ENCODE peak calls at places on chromosomes 11 and 22, in ten cellular contexts. U is H54, Z is esophagus muscularis mucosa, C is EH, N is islet precursor cell, W is kidney tubule cell, K is fibroblast of gingiva, B is cardiac fibroblast, G is H7, T is HuH-7. I is an unnamed sample.

GRCh38 chr22:38696606-38697005 is 4.1 kb downstream of the JOSD1 start:
- DNase-seq in U (peak), Z (no peak), C (peak), N (no peak), W (peak), K (peak), B (peak), G (no peak), T (no peak), I (no peak)

GRCh38 chr11:501001-501682 is 5.9 kb downstream of the RNH1 start:
- DNase-seq in U (no peak), Z (no peak), C (no peak), N (peak), W (no peak), K (no peak), B (no peak), G (peak), T (no peak), I (no peak)

GRCh38 chr11:119101367-119101758 is 290 bp downstream of the DPAGT1 start:
- DNase-seq in U (no peak), Z (no peak), C (no peak), N (no peak), W (no peak), K (peak), B (no peak), G (peak), T (peak), I (no peak)

GRCh38 chr11:280762-281485 is 2.7 kb downstream of the NLRP6 start:
- DNase-seq in U (no peak), Z (no peak), C (no peak), N (no peak), W (no peak), K (no peak), B (no peak), G (peak), T (no peak), I (peak)

GRCh38 chr11:60059052-60059451 is 2.6 kb downstream of the MS4A3 start:
- DNase-seq in U (no peak), Z (no peak), C (no peak), N (no peak), W (peak), K (no peak), B (no peak), G (no peak), T (no peak), I (no peak)

GRCh38 chr22:33707581-33707980 is 212.7 kb downstream of the LARGE1 start:
- DNase-seq in U (no peak), Z (no peak), C (no peak), N (no peak), W (no peak), K (no peak), B (no peak), G (no peak), T (no peak), I (no peak)

GRCh38 chr11:84794663-84795443 is 832.3 kb downstream of the DLG2 start:
- DNase-seq in U (no peak), Z (no peak), C (no peak), N (no peak), W (no peak), K (no peak), B (no peak), G (no peak), T (no peak), I (no peak)

GRCh38 chr11:11588890-11589289 is 32.9 kb downstream of the GALNT18 start:
- DNase-seq in U (no peak), Z (peak), C (no peak), N (peak), W (no peak), K (no peak), B (no peak), G (no peak), T (no peak), I (no peak)

GRCh38 chr11:48107188-48107704 is 109.4 kb upstream of the OR4B1 start:
- DNase-seq in U (peak), Z (peak), C (peak), N (peak), W (peak), K (no peak), B (peak), G (no peak), T (no peak), I (no peak)

GRCh38 chr11:48148749-48149148 is 67.9 kb upstream of the OR4B1 start:
- DNase-seq in U (no peak), Z (no peak), C (no peak), N (no peak), W (peak), K (no peak), B (peak), G (no peak), T (no peak), I (no peak)

GRCh38 chr22:46079861-46080821 is 70.2 kb upstream of the PPARA start:
- DNase-seq in U (no peak), Z (no peak), C (peak), N (no peak), W (peak), K (peak), B (peak), G (no peak), T (no peak), I (peak)

GRCh38 chr22:35299717-35300497 is at the start of gene TOM1:
- DNase-seq in U (peak), Z (peak), C (peak), N (peak), W (peak), K (peak), B (peak), G (peak), T (peak), I (peak)

GRCh38 chr11:11968511-11969280 is 39.7 kb downstream of the DKK3 start:
- DNase-seq in U (no peak), Z (peak), C (peak), N (peak), W (no peak), K (peak), B (no peak), G (peak), T (no peak), I (no peak)

GRCh38 chr22:44407404-44408226 is 90.4 kb downstream of the RTL6 start:
- DNase-seq in U (no peak), Z (no peak), C (no peak), N (peak), W (no peak), K (no peak), B (no peak), G (peak), T (no peak), I (no peak)

GRCh38 chr11:119389611-119390254 is 8.2 kb upstream of the USP2 start:
- DNase-seq in U (no peak), Z (no peak), C (no peak), N (no peak), W (no peak), K (no peak), B (no peak), G (peak), T (no peak), I (no peak)

GRCh38 chr11:2896047-2896446 is 10.5 kb upstream of the CDKN1C start:
- DNase-seq in U (no peak), Z (no peak), C (no peak), N (no peak), W (no peak), K (no peak), B (no peak), G (no peak), T (no peak), I (no peak)

GRCh38 chr22:29581799-29582198 is 886 bp upstream of the NIPSNAP1 start:
- DNase-seq in U (no peak), Z (no peak), C (no peak), N (no peak), W (no peak), K (no peak), B (no peak), G (no peak), T (no peak), I (no peak)

GRCh38 chr11:94815705-94816344 is 47.7 kb downstream of the AMOTL1 start:
- DNase-seq in U (no peak), Z (no peak), C (no peak), N (no peak), W (no peak), K (no peak), B (peak), G (no peak), T (no peak), I (no peak)

GRCh38 chr11:46249103-46249942 is 28.1 kb upstream of the CREB3L1 start:
- DNase-seq in U (no peak), Z (no peak), C (peak), N (no peak), W (no peak), K (no peak), B (peak), G (no peak), T (no peak), I (no peak)

GRCh38 chr22:29520851-29521250 is 32.7 kb downstream of the THOC5 start:
- DNase-seq in U (peak), Z (no peak), C (peak), N (no peak), W (peak), K (peak), B (peak), G (no peak), T (no peak), I (no peak)

GRCh38 chr11:58968251-58968711 is 29.0 kb downstream of the GLYATL1 start:
- DNase-seq in U (no peak), Z (no peak), C (no peak), N (no peak), W (peak), K (no peak), B (no peak), G (peak), T (no peak), I (no peak)

GRCh38 chr11:11987503-11988022 is 20.9 kb downstream of the DKK3 start:
- DNase-seq in U (no peak), Z (no peak), C (peak), N (peak), W (peak), K (peak), B (peak), G (no peak), T (no peak), I (no peak)

GRCh38 chr22:20087319-20088262 is 7.5 kb downstream of the DGCR8 start:
- DNase-seq in U (no peak), Z (no peak), C (no peak), N (no peak), W (no peak), K (no peak), B (no peak), G (no peak), T (no peak), I (no peak)